ENCODE peak calls at places on chromosomes 5 and 9, in nine cellular contexts. One of them, this sample, is unnamed.
A peak's percentile ranks its signal among the peaks of the same experiment; 100 is the strongest.

GRCh38 chr9:71326360-71326759 is 204.9 kb upstream of the TRPM3 start:
- DNase-seq in HCT116: no peak
- DNase-seq in HFF-Myc: no peak
- DNase-seq in left lung: no peak
- DNase-seq in fibroblast of lung: no peak
- DNase-seq in spleen: no peak
- DNase-seq in mesenchymal stem cell: no peak
- DNase-seq in brain microvascular endothelial cell: no peak
- DNase-seq in dorsolateral prefrontal cortex: no peak
- DNase-seq in this sample: no peak

GRCh38 chr9:34256104-34256503 is 73.0 kb downstream of the KIF24 start:
- DNase-seq in HCT116: no peak
- DNase-seq in HFF-Myc: no peak
- DNase-seq in left lung: no peak
- DNase-seq in fibroblast of lung: peak; percentile 9
- DNase-seq in spleen: no peak
- DNase-seq in mesenchymal stem cell: no peak
- DNase-seq in brain microvascular endothelial cell: no peak
- DNase-seq in dorsolateral prefrontal cortex: no peak
- DNase-seq in this sample: no peak

GRCh38 chr9:114291064-114291474 is 31.8 kb upstream of the ORM1 start:
- DNase-seq in HCT116: peak; percentile 51
- DNase-seq in HFF-Myc: no peak
- DNase-seq in left lung: peak; percentile 68
- DNase-seq in fibroblast of lung: peak; percentile 67
- DNase-seq in spleen: peak; percentile 91
- DNase-seq in mesenchymal stem cell: peak; percentile 75
- DNase-seq in brain microvascular endothelial cell: peak; percentile 63
- DNase-seq in dorsolateral prefrontal cortex: peak; percentile 84
- DNase-seq in this sample: peak; percentile 43

GRCh38 chr5:136123236-136123768 is 9.3 kb upstream of the SMAD5 start:
- DNase-seq in HCT116: peak; percentile 40
- DNase-seq in HFF-Myc: no peak
- DNase-seq in left lung: no peak
- DNase-seq in fibroblast of lung: no peak
- DNase-seq in spleen: no peak
- DNase-seq in mesenchymal stem cell: no peak
- DNase-seq in brain microvascular endothelial cell: no peak
- DNase-seq in dorsolateral prefrontal cortex: no peak
- DNase-seq in this sample: no peak

GRCh38 chr5:50963647-50964584 is 297.5 kb downstream of the PARP8 start:
- DNase-seq in HCT116: no peak
- DNase-seq in HFF-Myc: no peak
- DNase-seq in left lung: no peak
- DNase-seq in fibroblast of lung: no peak
- DNase-seq in spleen: no peak
- DNase-seq in mesenchymal stem cell: peak; percentile 32
- DNase-seq in brain microvascular endothelial cell: no peak
- DNase-seq in dorsolateral prefrontal cortex: no peak
- DNase-seq in this sample: no peak

GRCh38 chr5:148820778-148821395 is 5.5 kb upstream of the ADRB2 start:
- DNase-seq in HCT116: peak; percentile 31
- DNase-seq in HFF-Myc: peak; percentile 24
- DNase-seq in left lung: no peak
- DNase-seq in fibroblast of lung: peak; percentile 65
- DNase-seq in spleen: no peak
- DNase-seq in mesenchymal stem cell: peak; percentile 51
- DNase-seq in brain microvascular endothelial cell: no peak
- DNase-seq in dorsolateral prefrontal cortex: no peak
- DNase-seq in this sample: no peak

GRCh38 chr5:160293901-160294561 is 18.3 kb downstream of the CCNJL start:
- DNase-seq in HCT116: no peak
- DNase-seq in HFF-Myc: no peak
- DNase-seq in left lung: peak; percentile 73
- DNase-seq in fibroblast of lung: no peak
- DNase-seq in spleen: peak; percentile 88
- DNase-seq in mesenchymal stem cell: peak; percentile 36
- DNase-seq in brain microvascular endothelial cell: no peak
- DNase-seq in dorsolateral prefrontal cortex: no peak
- DNase-seq in this sample: no peak

GRCh38 chr5:41834506-41834905 is 35.7 kb downstream of the OXCT1 start:
- DNase-seq in HCT116: no peak
- DNase-seq in HFF-Myc: no peak
- DNase-seq in left lung: no peak
- DNase-seq in fibroblast of lung: no peak
- DNase-seq in spleen: no peak
- DNase-seq in mesenchymal stem cell: no peak
- DNase-seq in brain microvascular endothelial cell: no peak
- DNase-seq in dorsolateral prefrontal cortex: no peak
- DNase-seq in this sample: no peak

GRCh38 chr5:165616550-165617430 is 2111.4 kb downstream of the MAT2B start:
- DNase-seq in HCT116: no peak
- DNase-seq in HFF-Myc: no peak
- DNase-seq in left lung: no peak
- DNase-seq in fibroblast of lung: peak; percentile 88
- DNase-seq in spleen: no peak
- DNase-seq in mesenchymal stem cell: peak; percentile 72
- DNase-seq in brain microvascular endothelial cell: no peak
- DNase-seq in dorsolateral prefrontal cortex: no peak
- DNase-seq in this sample: peak; percentile 71

GRCh38 chr9:121498487-121499176 is 1.0 kb downstream of the GGTA1 start:
- DNase-seq in HCT116: no peak
- DNase-seq in HFF-Myc: no peak
- DNase-seq in left lung: peak; percentile 41
- DNase-seq in fibroblast of lung: peak; percentile 59
- DNase-seq in spleen: peak; percentile 78
- DNase-seq in mesenchymal stem cell: peak; percentile 48
- DNase-seq in brain microvascular endothelial cell: no peak
- DNase-seq in dorsolateral prefrontal cortex: no peak
- DNase-seq in this sample: peak; percentile 46
- H3K4me3 ChIP-seq in HCT116: peak overlapping the region; percentile 72
- H3K4me3 ChIP-seq in HFF-Myc: peak overlapping the region; percentile 41
- H3K4me3 ChIP-seq in left lung: peak overlapping the region; percentile 54
- H3K4me3 ChIP-seq in fibroblast of lung: peak overlapping the region; percentile 37
- H3K4me3 ChIP-seq in spleen: peak overlapping the region; percentile 23
- H3K4me3 ChIP-seq in mesenchymal stem cell: peak overlapping the region; percentile 72
- H3K4me3 ChIP-seq in brain microvascular endothelial cell: no peak overlapping the region
- H3K4me3 ChIP-seq in dorsolateral prefrontal cortex: peak overlapping the region; percentile 68
- H3K4me3 ChIP-seq in this sample: peak overlapping the region; percentile 49

GRCh38 chr5:1857256-1857600 is 25.5 kb downstream of the IRX4 start:
- DNase-seq in HCT116: no peak
- DNase-seq in HFF-Myc: no peak
- DNase-seq in left lung: no peak
- DNase-seq in fibroblast of lung: no peak
- DNase-seq in spleen: no peak
- DNase-seq in mesenchymal stem cell: no peak
- DNase-seq in brain microvascular endothelial cell: no peak
- DNase-seq in dorsolateral prefrontal cortex: no peak
- DNase-seq in this sample: no peak

GRCh38 chr5:1860021-1860610 is 22.6 kb downstream of the IRX4 start:
- DNase-seq in HCT116: no peak
- DNase-seq in HFF-Myc: no peak
- DNase-seq in left lung: no peak
- DNase-seq in fibroblast of lung: no peak
- DNase-seq in spleen: no peak
- DNase-seq in mesenchymal stem cell: no peak
- DNase-seq in brain microvascular endothelial cell: no peak
- DNase-seq in dorsolateral prefrontal cortex: no peak
- DNase-seq in this sample: no peak

GRCh38 chr5:1858436-1858835 is 24.3 kb downstream of the IRX4 start:
- DNase-seq in HCT116: no peak
- DNase-seq in HFF-Myc: no peak
- DNase-seq in left lung: no peak
- DNase-seq in fibroblast of lung: no peak
- DNase-seq in spleen: no peak
- DNase-seq in mesenchymal stem cell: no peak
- DNase-seq in brain microvascular endothelial cell: no peak
- DNase-seq in dorsolateral prefrontal cortex: no peak
- DNase-seq in this sample: no peak

GRCh38 chr5:1859099-1859498 is 23.6 kb downstream of the IRX4 start:
- DNase-seq in HCT116: no peak
- DNase-seq in HFF-Myc: no peak
- DNase-seq in left lung: no peak
- DNase-seq in fibroblast of lung: no peak
- DNase-seq in spleen: no peak
- DNase-seq in mesenchymal stem cell: no peak
- DNase-seq in brain microvascular endothelial cell: no peak
- DNase-seq in dorsolateral prefrontal cortex: no peak
- DNase-seq in this sample: no peak

GRCh38 chr5:1860949-1861348 is 21.8 kb downstream of the IRX4 start:
- DNase-seq in HCT116: no peak
- DNase-seq in HFF-Myc: no peak
- DNase-seq in left lung: no peak
- DNase-seq in fibroblast of lung: no peak
- DNase-seq in spleen: no peak
- DNase-seq in mesenchymal stem cell: no peak
- DNase-seq in brain microvascular endothelial cell: no peak
- DNase-seq in dorsolateral prefrontal cortex: peak; percentile 68
- DNase-seq in this sample: peak; percentile 32
- H3K4me3 ChIP-seq in HCT116: no peak overlapping the region
- H3K4me3 ChIP-seq in HFF-Myc: no peak overlapping the region
- H3K4me3 ChIP-seq in left lung: no peak overlapping the region
- H3K4me3 ChIP-seq in fibroblast of lung: no peak overlapping the region
- H3K4me3 ChIP-seq in spleen: no peak overlapping the region
- H3K4me3 ChIP-seq in mesenchymal stem cell: no peak overlapping the region
- H3K4me3 ChIP-seq in brain microvascular endothelial cell: no peak overlapping the region
- H3K4me3 ChIP-seq in dorsolateral prefrontal cortex: no peak overlapping the region
- H3K4me3 ChIP-seq in this sample: no peak overlapping the region

GRCh38 chr9:135087899-135088347 is 455 bp downstream of the OLFM1 start:
- DNase-seq in HCT116: no peak
- DNase-seq in HFF-Myc: no peak
- DNase-seq in left lung: no peak
- DNase-seq in fibroblast of lung: no peak
- DNase-seq in spleen: no peak
- DNase-seq in mesenchymal stem cell: no peak
- DNase-seq in brain microvascular endothelial cell: no peak
- DNase-seq in dorsolateral prefrontal cortex: no peak
- DNase-seq in this sample: peak; percentile 20
- H3K4me3 ChIP-seq in HCT116: no peak overlapping the region
- H3K4me3 ChIP-seq in HFF-Myc: no peak overlapping the region
- H3K4me3 ChIP-seq in left lung: peak overlapping the region; percentile 29
- H3K4me3 ChIP-seq in fibroblast of lung: no peak overlapping the region
- H3K4me3 ChIP-seq in spleen: no peak overlapping the region
- H3K4me3 ChIP-seq in mesenchymal stem cell: peak overlapping the region; percentile 51
- H3K4me3 ChIP-seq in brain microvascular endothelial cell: no peak overlapping the region
- H3K4me3 ChIP-seq in dorsolateral prefrontal cortex: peak overlapping the region; percentile 62
- H3K4me3 ChIP-seq in this sample: peak overlapping the region; percentile 43

GRCh38 chr9:21576331-21577189 is 94.4 kb upstream of the IFNE start:
- DNase-seq in HCT116: peak; percentile 93
- DNase-seq in HFF-Myc: peak; percentile 38
- DNase-seq in left lung: no peak
- DNase-seq in fibroblast of lung: peak; percentile 88
- DNase-seq in spleen: no peak
- DNase-seq in mesenchymal stem cell: peak; percentile 88
- DNase-seq in brain microvascular endothelial cell: peak; percentile 92
- DNase-seq in dorsolateral prefrontal cortex: no peak
- DNase-seq in this sample: peak; percentile 99
- H3K4me3 ChIP-seq in HCT116: peak overlapping the region; percentile 8
- H3K4me3 ChIP-seq in HFF-Myc: peak overlapping the region; percentile 21
- H3K4me3 ChIP-seq in left lung: no peak overlapping the region
- H3K4me3 ChIP-seq in fibroblast of lung: peak overlapping the region; percentile 46
- H3K4me3 ChIP-seq in spleen: no peak overlapping the region
- H3K4me3 ChIP-seq in mesenchymal stem cell: peak overlapping the region; percentile 71
- H3K4me3 ChIP-seq in brain microvascular endothelial cell: peak overlapping the region; percentile 24
- H3K4me3 ChIP-seq in dorsolateral prefrontal cortex: peak overlapping the region; percentile 29
- H3K4me3 ChIP-seq in this sample: peak overlapping the region; percentile 35

GRCh38 chr5:77211013-77211690 is 672 bp downstream of the PDE8B start:
- DNase-seq in HCT116: no peak
- DNase-seq in HFF-Myc: no peak
- DNase-seq in left lung: no peak
- DNase-seq in fibroblast of lung: no peak
- DNase-seq in spleen: no peak
- DNase-seq in mesenchymal stem cell: no peak
- DNase-seq in brain microvascular endothelial cell: no peak
- DNase-seq in dorsolateral prefrontal cortex: no peak
- DNase-seq in this sample: no peak
- H3K4me3 ChIP-seq in HCT116: no peak overlapping the region
- H3K4me3 ChIP-seq in HFF-Myc: peak overlapping the region; percentile 12
- H3K4me3 ChIP-seq in left lung: peak overlapping the region; percentile 38
- H3K4me3 ChIP-seq in fibroblast of lung: peak overlapping the region; percentile 7
- H3K4me3 ChIP-seq in spleen: peak overlapping the region; percentile 32
- H3K4me3 ChIP-seq in mesenchymal stem cell: peak overlapping the region; percentile 55
- H3K4me3 ChIP-seq in brain microvascular endothelial cell: peak overlapping the region; percentile 34
- H3K4me3 ChIP-seq in dorsolateral prefrontal cortex: peak overlapping the region; percentile 72
- H3K4me3 ChIP-seq in this sample: peak overlapping the region; percentile 27

DNA sequence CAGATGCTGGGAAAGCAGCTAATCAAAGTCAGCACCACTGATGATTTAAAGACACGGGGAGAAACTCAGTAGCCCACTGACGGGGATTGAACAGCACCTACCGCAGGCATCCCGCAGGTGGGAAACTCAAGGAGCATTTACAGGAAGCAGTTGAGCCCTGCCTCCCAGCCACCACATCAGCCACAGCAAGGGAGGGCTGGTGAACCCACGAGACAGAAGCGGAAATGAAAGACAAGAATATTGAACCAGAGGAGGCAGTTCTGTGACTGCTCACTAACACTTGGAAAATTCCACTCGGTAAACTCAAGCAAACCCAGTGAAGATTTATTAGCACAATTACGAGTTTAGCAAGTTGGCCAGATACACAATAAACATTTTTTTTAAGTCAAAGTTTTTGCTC is 10.6 kb upstream of the FAM163B start:
- DNase-seq in HCT116: no peak
- DNase-seq in HFF-Myc: no peak
- DNase-seq in left lung: no peak
- DNase-seq in fibroblast of lung: no peak
- DNase-seq in spleen: no peak
- DNase-seq in mesenchymal stem cell: peak; percentile 18
- DNase-seq in brain microvascular endothelial cell: no peak
- DNase-seq in dorsolateral prefrontal cortex: no peak
- DNase-seq in this sample: no peak
- H3K4me3 ChIP-seq in HCT116: no peak overlapping the region
- H3K4me3 ChIP-seq in HFF-Myc: no peak overlapping the region
- H3K4me3 ChIP-seq in left lung: no peak overlapping the region
- H3K4me3 ChIP-seq in fibroblast of lung: no peak overlapping the region
- H3K4me3 ChIP-seq in spleen: no peak overlapping the region
- H3K4me3 ChIP-seq in mesenchymal stem cell: no peak overlapping the region
- H3K4me3 ChIP-seq in brain microvascular endothelial cell: no peak overlapping the region
- H3K4me3 ChIP-seq in dorsolateral prefrontal cortex: no peak overlapping the region
- H3K4me3 ChIP-seq in this sample: no peak overlapping the region

This sample was measured in MG63.